ENCODE peak calls at places on chromosomes 1 and 21, in eight cellular contexts. Y, G, V, C, D, E, Z and U are unnamed samples.

GRCh38 chr1:31299365-31299764 is 2.5 kb downstream of the ZCCHC17 start:
- ATAC-seq in Y (no peak), G (no peak), V (no peak), C (no peak), D (no peak), E (no peak), Z (no peak), U (no peak)

GRCh38 chr1:209689484-209689883 is 14.3 kb downstream of the G0S2 start:
- ATAC-seq in Y (peak; percentile 23), G (peak; percentile 12), V (no peak), C (no peak), D (no peak), E (no peak), Z (no peak), U (no peak)

GRCh38 chr1:40818264-40818961 is 34.8 kb downstream of the KCNQ4 start:
- ATAC-seq in Y (peak; percentile 89), G (peak; percentile 94), V (peak; percentile 86), C (peak; percentile 94), D (peak; percentile 84), E (no peak), Z (peak; percentile 93), U (peak; percentile 54)

GRCh38 chr1:68218485-68218884 is 13.8 kb downstream of the WLS start:
- ATAC-seq in Y (no peak), G (no peak), V (no peak), C (no peak), D (no peak), E (no peak), Z (no peak), U (no peak)

GRCh38 chr1:153439273-153439672 is 21.2 kb downstream of the S100A7 start:
- ATAC-seq in Y (no peak), G (no peak), V (peak; percentile 18), C (no peak), D (no peak), E (no peak), Z (no peak), U (no peak)

GRCh38 chr1:52751589-52752306 is 25.5 kb downstream of the ZYG11B start:
- ATAC-seq in Y (no peak), G (no peak), V (no peak), C (no peak), D (peak; percentile 16), E (no peak), Z (no peak), U (no peak)

GRCh38 chr21:34802180-34802899 is 133.5 kb downstream of the CLIC6 start:
- ATAC-seq in Y (no peak), G (no peak), V (peak; percentile 29), C (peak; percentile 9), D (no peak), E (no peak), Z (no peak), U (no peak)

GRCh38 chr21:42233067-42233981 is 14.4 kb downstream of the ABCG1 start:
- ATAC-seq in Y (peak; percentile 80), G (peak; percentile 63), V (peak; percentile 76), C (peak; percentile 79), D (peak; percentile 85), E (peak; percentile 33), Z (peak; percentile 38), U (peak; percentile 92)

GRCh38 chr1:213989071-213989739 is 1.4 kb downstream of the PROX1 start:
- ATAC-seq in Y (peak; percentile 7), G (peak; percentile 3), V (no peak), C (no peak), D (peak; percentile 14), E (no peak), Z (no peak), U (no peak)

GRCh38 chr1:84253891-84254290 is 47.6 kb upstream of the SAMD13 start:
- ATAC-seq in Y (peak; percentile 93), G (peak; percentile 97), V (no peak), C (no peak), D (peak; percentile 99), E (peak; percentile 99), Z (no peak), U (peak; percentile 50)